ENCODE peak calls at places on chromosome 5, in six cellular contexts. G, F, V, X, E and R are unnamed samples.

GRCh38 chr5:134538296-134538695 is 12.8 kb downstream of the JADE2 start:
- DNase-seq in G (no peak), V (no peak), F (no peak), X (no peak), E (no peak), R (no peak)

GRCh38 chr5:76696254-76696653 is 19.7 kb upstream of the F2R start:
- DNase-seq in E (no peak), F (no peak), X (no peak), V (no peak), G (no peak), R (no peak)

GRCh38 chr5:150648294-150649107 is 8.0 kb downstream of the SYNPO start:
- DNase-seq in G (no peak), X (no peak), E (no peak), V (no peak), F (no peak), R (no peak)

GRCh38 chr5:407801-408268 is 35.1 kb upstream of the EXOC3 start:
- DNase-seq in F (no peak), E (no peak), V (no peak), X (no peak), G (no peak), R (no peak)

GRCh38 chr5:14009575-14009974 is 65.1 kb upstream of the DNAH5 start:
- DNase-seq in F (no peak), X (no peak), V (no peak), E (no peak), G (no peak), R (no peak)

GRCh38 chr5:64635056-64635686 is 55.1 kb upstream of the SHISAL2B start:
- DNase-seq in V (no peak), E (peak; percentile 15), X (no peak), G (no peak), F (peak; percentile 62), R (no peak)

GRCh38 chr5:37926732-37927131 is 86.9 kb upstream of the GDNF start:
- DNase-seq in F (peak; percentile 1), G (no peak), E (no peak), X (no peak), V (no peak), R (no peak)

GRCh38 chr5:97375959-97376358 is 192.9 kb upstream of the RIOK2 start:
- DNase-seq in V (no peak), X (no peak), F (no peak), G (no peak), E (no peak), R (no peak)

GRCh38 chr5:76537073-76537543 is 86.1 kb downstream of the F2RL2 start:
- DNase-seq in G (no peak), F (no peak), V (no peak), E (no peak), X (no peak), R (no peak)

DNA sequence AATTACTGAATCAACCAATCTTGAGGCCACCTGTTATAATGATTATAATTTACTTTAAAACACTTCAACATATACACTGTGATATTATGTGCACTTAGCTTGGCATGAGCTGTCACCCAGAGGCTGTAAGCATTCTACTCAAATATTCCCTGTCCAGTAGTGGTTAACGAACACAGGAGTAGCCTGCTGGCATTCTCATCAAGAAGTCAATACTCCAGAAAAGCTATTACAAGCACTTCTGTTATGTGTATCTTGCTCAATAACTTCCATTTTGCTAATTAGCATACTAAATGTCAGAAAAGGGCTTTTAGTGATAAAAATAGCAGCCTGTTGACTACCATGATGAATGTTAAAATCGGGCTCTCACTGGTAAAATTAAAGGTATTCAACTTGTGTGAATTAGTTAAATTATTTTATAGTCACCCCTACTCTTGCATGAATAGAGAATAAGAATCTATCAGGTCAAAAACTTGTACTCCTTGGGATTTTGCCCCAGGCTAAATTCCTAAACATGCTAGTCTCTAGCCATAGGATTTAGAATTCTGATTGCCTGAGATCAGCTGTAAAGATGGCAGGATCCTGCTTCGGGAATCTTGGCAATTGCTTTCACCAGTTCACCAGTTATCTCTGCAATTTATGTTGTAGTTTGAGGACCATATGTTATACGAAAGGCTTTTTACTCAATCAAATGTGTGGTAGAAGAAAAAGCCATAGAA is 43.4 kb upstream of the PAM start:
- DNase-seq in F (no peak), G (no peak), E (no peak), X (no peak), V (no peak), R (no peak)
- H3K4me3 ChIP-seq in F (no peak overlapping the region), G (no peak overlapping the region), E (no peak overlapping the region), X (no peak overlapping the region), V (no peak overlapping the region), R (no peak overlapping the region)

GRCh38 chr5:180071418-180072255 is at the start of gene RNF130:
- DNase-seq in F (peak; percentile 94), X (peak; percentile 87), G (peak; percentile 93), E (peak; percentile 73), V (peak; percentile 86), R (peak; percentile 67)

GRCh38 chr5:180070726-180071417 is 687 bp downstream of the RNF130 start:
- DNase-seq in G (peak; percentile 47), X (no peak), V (peak; percentile 81), E (no peak), F (peak; percentile 62), R (no peak)

GRCh38 chr5:180074462-180074861 is 2.9 kb upstream of the RNF130 start:
- DNase-seq in X (no peak), V (no peak), F (no peak), E (no peak), G (no peak), R (no peak)

GRCh38 chr5:180072556-180072955 is 997 bp upstream of the RNF130 start:
- DNase-seq in F (no peak), X (peak; percentile 50), G (no peak), E (no peak), V (no peak), R (no peak)

GRCh38 chr5:180072256-180072548 is 643 bp upstream of the RNF130 start:
- DNase-seq in G (no peak), E (no peak), V (no peak), F (no peak), X (no peak), R (no peak)
- H3K4me3 ChIP-seq in G (peak overlapping the region; percentile 96), E (no peak overlapping the region), V (no peak overlapping the region), F (no peak overlapping the region), X (peak overlapping the region; percentile 56), R (no peak overlapping the region)

DNA sequence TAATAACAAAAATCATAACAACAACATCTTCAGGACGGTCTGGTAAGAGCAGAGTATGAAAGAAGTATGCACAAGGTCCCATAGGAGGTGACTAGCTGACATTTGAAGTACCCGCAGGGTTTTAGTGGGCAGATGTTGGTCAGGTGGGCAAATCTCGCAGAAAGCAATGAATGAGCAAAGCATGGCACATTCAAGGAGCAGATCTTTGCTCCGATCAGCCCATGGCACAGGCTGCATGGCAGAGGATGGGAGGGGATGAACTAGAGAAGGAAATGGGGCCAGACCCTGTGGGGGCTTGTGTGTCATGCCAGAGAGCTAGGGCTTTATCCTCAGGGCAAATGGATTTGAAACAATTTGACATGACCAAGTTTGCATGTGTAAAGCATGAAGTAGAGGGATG is 90.0 kb downstream of the SEMA6A start:
- DNase-seq in X (no peak), V (no peak), E (no peak), F (no peak), G (no peak), R (no peak)
- H3K4me3 ChIP-seq in X (no peak overlapping the region), V (no peak overlapping the region), E (no peak overlapping the region), F (no peak overlapping the region), G (no peak overlapping the region), R (no peak overlapping the region)

DNA sequence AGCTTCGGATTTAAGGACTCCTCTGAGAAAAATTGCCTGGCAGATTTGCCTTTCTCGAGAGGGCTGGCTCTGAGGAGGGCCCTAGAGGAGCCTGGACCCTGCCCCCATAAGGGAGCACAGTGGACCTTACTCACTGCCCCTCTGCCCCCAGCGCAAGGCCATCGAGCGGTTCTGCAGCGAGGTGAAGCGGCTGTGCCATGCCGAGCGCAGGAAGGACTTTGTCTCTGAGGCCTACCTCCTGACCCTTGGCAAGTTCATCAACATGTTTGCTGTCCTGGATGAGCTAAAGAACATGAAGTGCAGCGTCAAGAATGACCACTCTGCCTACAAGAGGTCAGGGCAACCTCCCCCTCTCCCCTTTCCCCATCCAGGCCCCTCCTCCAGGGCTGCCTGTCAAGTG is 34.6 kb downstream of the CYFIP2 start:
- DNase-seq in X (no peak), E (no peak), V (no peak), G (no peak), F (no peak), R (no peak)
- H3K4me3 ChIP-seq in X (no peak overlapping the region), E (no peak overlapping the region), V (no peak overlapping the region), G (no peak overlapping the region), F (no peak overlapping the region), R (no peak overlapping the region)

GRCh38 chr5:68795190-68795589 is 298.6 kb upstream of the SLC30A5 start:
- DNase-seq in X (no peak), F (no peak), E (no peak), V (no peak), G (no peak), R (no peak)
- H3K4me3 ChIP-seq in X (no peak overlapping the region), F (no peak overlapping the region), E (no peak overlapping the region), V (no peak overlapping the region), G (no peak overlapping the region), R (no peak overlapping the region)

DNA sequence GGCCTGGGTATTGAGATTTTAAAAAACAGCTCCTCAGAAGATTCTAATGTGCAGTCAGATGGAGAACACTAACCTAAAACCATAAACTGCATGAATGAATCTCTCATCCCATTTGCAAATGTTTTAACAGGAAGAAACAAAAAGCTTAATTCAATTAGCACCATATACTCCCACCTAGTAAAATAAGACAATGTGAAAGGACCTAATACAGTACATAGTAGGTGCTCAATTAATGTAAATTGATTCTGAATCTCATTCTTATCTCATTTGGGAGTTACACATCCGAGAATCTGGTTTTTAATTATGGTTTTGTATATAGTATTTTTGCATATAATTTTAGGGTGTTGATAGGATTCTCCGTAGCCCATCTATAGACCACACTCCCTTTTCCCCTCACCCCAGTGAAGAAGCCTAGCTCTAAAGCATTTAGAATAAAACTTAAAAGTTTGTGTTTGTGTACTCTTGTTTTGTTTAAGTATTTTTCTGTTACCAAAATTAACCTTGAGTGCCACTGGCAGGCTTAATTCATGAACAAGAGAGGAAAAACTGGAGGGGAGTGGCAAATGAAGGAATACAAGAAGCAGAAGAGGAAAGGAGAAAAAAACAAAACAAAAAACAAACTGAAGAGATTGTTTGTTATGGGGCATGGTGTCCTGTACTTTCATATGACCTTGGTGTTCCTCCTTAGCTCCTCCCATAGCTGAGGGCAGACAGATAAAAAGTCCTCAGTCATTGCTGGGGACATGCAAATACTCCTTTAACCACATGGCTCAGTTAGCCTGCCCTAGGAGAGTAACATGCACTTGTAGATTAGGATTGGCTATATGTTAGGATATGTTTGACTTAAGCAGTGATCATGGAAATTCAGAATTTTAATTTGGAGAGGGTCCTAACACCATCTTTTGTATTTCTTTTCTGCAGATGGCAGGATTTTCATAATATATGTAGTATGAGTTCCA is 1.2 kb downstream of the RNF14 start:
- DNase-seq in V (peak; percentile 71), X (no peak), G (no peak), F (no peak), E (no peak), R (no peak)
- H3K4me3 ChIP-seq in V (peak overlapping the region; percentile 54), X (peak overlapping the region; percentile 69), G (peak overlapping the region; percentile 62), F (peak overlapping the region; percentile 95), E (peak overlapping the region; percentile 70), R (peak overlapping the region; percentile 92)

DNA sequence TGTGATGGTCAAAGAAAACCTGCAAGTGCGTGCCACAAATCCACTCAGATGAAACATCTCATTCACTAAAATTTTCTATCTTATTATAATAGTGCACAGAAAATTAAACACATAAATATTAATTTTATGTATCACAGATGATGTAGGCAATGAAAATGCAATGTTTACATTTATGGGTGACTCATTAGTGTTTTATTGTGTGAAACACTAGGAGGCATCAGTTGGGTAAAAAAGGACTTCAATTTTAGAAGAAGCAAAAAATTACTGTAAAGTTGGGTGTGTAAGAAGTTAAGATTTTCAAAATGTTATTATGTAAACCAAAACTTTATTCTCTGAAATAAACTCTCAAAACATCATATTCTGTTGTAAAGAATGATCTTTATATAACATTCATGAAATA is 4.0 kb downstream of the MEF2C start:
- DNase-seq in V (no peak), X (no peak), G (no peak), F (peak; percentile 74), E (no peak), R (no peak)
- H3K4me3 ChIP-seq in V (no peak overlapping the region), X (no peak overlapping the region), G (no peak overlapping the region), F (no peak overlapping the region), E (no peak overlapping the region), R (no peak overlapping the region)